ENCODE peak calls at places on chromosome 6, in four cellular contexts. V is HepG2, F is K562, T is GM12878. Z is an unnamed sample.

GRCh38 chr6:20954325-20954724 is 420.1 kb downstream of the CDKAL1 start:
- DNase-seq in V (no peak), T (no peak), F (no peak), Z (no peak)

GRCh38 chr6:139627091-139627490 is 252.6 kb upstream of the CITED2 start:
- DNase-seq in T (no peak), F (no peak), V (no peak), Z (no peak)

GRCh38 chr6:119269266-119270103 is 80.1 kb downstream of the MAN1A1 start:
- DNase-seq in V (no peak), T (no peak), F (no peak), Z (no peak)

GRCh38 chr6:17505767-17506280 is 94.3 kb upstream of the FAM8A1 start:
- DNase-seq in F (no peak), V (no peak), T (no peak), Z (no peak)

GRCh38 chr6:93300661-93301060 is 118.7 kb downstream of the EPHA7 start:
- DNase-seq in V (no peak), F (no peak), T (no peak), Z (no peak)

GRCh38 chr6:17394192-17394611 is 807 bp downstream of the CAP2 start:
- DNase-seq in F (peak), T (no peak), V (peak), Z (peak)

GRCh38 chr6:45715508-45715803 is 300.2 kb downstream of the CLIC5 start:
- DNase-seq in T (no peak), F (no peak), V (no peak), Z (no peak)

GRCh38 chr6:52155791-52156576 is 30.2 kb upstream of the IL17A start:
- DNase-seq in V (no peak), T (peak), F (no peak), Z (no peak)

GRCh38 chr6:163402616-163403015 is 11.9 kb upstream of the QKI start:
- DNase-seq in F (no peak), V (no peak), T (no peak), Z (no peak)

GRCh38 chr6:105620878-105621277 is 218.0 kb upstream of the PREP start:
- DNase-seq in T (no peak), F (no peak), V (no peak), Z (no peak)
- TF ChIP-seq FOXK2 in T (no peak), F (no peak), V (no peak), Z (no peak)

DNA sequence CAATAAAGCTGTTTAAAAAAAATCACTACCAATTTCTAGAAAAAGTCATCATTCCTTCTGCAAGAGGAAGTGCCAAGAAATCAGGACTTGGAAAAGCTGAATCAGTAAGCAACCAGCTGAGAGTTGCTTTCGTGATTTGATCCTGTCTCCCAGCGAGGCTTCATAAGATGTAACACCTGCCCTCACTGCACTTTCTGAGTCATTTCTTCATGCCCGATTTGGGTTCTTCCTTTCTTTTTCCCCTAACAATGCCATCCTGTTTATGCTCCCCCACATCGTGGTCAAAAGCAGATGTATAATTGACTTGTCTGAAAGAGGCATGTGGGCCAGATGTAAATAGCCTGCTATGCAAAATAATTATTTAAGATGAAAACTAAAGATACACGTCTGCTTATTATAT is 52.1 kb downstream of the RIPOR2 start:
- DNase-seq in V (no peak), F (no peak), T (peak), Z (no peak)
- TF ChIP-seq SP1 in V (no peak), F (no peak), T (no peak), Z (no peak)

GRCh38 chr6:134720353-134721094 is 229.4 kb downstream of the ALDH8A1 start:
- DNase-seq in V (no peak), T (no peak), F (no peak), Z (no peak)

GRCh38 chr6:134722996-134723871 is 226.7 kb downstream of the ALDH8A1 start:
- DNase-seq in V (no peak), F (no peak), T (no peak), Z (peak)

GRCh38 chr6:134721095-134721400 is 228.9 kb downstream of the ALDH8A1 start:
- DNase-seq in T (no peak), F (no peak), V (no peak), Z (no peak)

GRCh38 chr6:134722429-134722828 is 227.5 kb downstream of the ALDH8A1 start:
- DNase-seq in V (no peak), T (no peak), F (no peak), Z (no peak)

GRCh38 chr6:134719850-134720249 is 230.1 kb downstream of the ALDH8A1 start:
- DNase-seq in T (no peak), F (no peak), V (no peak), Z (no peak)
- TF ChIP-seq FOXK2 in T (no peak), F (no peak), V (no peak), Z (no peak)

DNA sequence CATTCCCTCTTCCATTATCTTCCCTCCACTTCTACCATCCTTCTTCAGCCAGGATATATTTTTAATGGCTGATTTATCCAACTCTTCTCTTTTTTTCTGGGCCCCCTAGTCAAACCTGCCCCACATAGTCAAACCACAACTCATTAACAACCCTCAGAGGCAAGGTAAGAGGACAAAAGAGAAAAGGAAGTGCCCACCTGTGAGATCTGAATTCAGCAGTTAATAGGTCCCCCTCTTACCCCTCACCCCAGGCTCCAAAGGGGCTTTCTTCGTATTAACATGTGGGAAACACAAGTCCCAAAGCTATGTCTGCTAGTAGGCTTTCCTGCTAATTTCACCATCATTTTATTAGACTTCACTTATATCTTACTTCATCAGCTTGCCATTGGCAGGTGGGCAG is 44.1 kb upstream of the TSPYL1 start:
- DNase-seq in F (no peak), T (no peak), V (no peak), Z (no peak)
- TF ChIP-seq SP1 in F (no peak), T (no peak), V (no peak), Z (no peak)

DNA sequence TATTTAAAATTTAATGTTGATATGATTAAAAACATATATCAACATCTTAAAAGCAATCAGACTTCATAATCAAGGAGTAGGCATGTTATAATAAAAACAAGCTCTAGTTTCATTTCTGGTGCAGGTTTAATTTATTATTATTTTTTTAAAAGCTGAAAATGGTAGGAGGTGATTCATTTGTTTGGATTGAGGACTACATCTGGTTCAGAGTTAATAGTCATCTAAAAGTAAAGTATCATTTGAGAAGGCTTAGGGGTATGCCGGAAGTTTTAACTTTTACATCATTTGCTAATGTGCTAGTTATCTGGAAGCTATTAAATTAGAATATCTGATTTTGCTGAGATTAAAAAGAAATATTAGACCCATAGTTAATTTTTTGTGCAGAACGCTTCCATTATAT is 169.5 kb upstream of the LAMA2 start:
- DNase-seq in T (no peak), F (no peak), V (no peak), Z (no peak)
- TF ChIP-seq FOXK2 in T (no peak), F (no peak), V (no peak), Z (no peak)

GRCh38 chr6:88367248-88367647 is 201.1 kb upstream of the CNR1 start:
- DNase-seq in V (no peak), T (no peak), F (no peak), Z (no peak)

GRCh38 chr6:88365230-88365629 is 199.1 kb upstream of the CNR1 start:
- DNase-seq in F (no peak), V (no peak), T (no peak), Z (no peak)

GRCh38 chr6:88365656-88366055 is 199.5 kb upstream of the CNR1 start:
- DNase-seq in V (no peak), F (no peak), T (no peak), Z (no peak)

GRCh38 chr6:88370127-88370710 is 204.1 kb upstream of the CNR1 start:
- DNase-seq in F (peak), T (no peak), V (no peak), Z (no peak)

DNA sequence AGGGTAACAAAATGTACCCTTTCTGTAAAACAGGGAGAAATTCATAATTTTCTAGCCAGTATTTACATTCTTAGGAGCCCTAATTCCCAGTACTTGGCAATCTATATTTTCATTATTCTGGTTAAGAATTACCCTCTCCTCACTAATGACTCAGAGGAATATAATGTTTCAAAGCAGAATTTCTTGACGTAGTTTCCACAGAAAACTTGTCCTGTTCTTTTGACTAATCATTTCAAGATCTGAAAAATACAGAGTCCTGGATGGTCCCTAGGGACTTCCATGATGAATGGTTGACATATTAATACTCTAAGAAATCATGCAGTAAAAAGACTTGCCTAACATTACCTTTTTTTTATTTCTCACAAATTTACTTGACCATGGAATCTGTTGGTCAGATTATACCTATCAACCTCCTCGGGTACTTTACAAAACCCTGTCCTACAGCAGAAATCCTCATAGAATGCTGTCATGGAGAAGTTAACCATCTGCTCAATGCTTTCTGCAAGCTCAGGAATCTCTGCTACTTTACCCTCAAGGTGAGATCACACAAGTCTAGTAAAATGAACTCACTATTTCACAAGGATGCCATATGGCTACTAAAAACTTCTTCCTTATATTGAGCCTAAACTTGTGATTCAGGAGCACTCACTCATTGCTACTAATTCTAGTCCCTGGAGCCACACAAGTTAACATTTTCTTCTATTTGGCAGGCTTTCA is 202.1 kb upstream of the CNR1 start:
- DNase-seq in T (no peak), V (no peak), F (no peak), Z (no peak)
- TF ChIP-seq SP1 in T (no peak), V (no peak), F (no peak), Z (no peak)